ENCODE peak calls at places on chromosomes 4 and X, in five cellular contexts. One of them, this sample, is unnamed.

GRCh38 chr4:174828845-174829701 is at the start of gene GLRA3:
- DNase-seq in A549: peak
- DNase-seq in psoas muscle: peak
- DNase-seq in heart left ventricle: peak
- DNase-seq in HCT116: no peak
- DNase-seq in this sample: no peak

GRCh38 chr4:150579591-150580234 is 2.2 kb upstream of the MAB21L2 start:
- DNase-seq in HCT116: no peak
- DNase-seq in A549: no peak
- DNase-seq in psoas muscle: peak
- DNase-seq in heart left ventricle: peak
- DNase-seq in this sample: no peak

GRCh38 chr4:24104173-24104572 is 214.3 kb upstream of the PPARGC1A start:
- DNase-seq in heart left ventricle: peak
- DNase-seq in HCT116: no peak
- DNase-seq in psoas muscle: no peak
- DNase-seq in A549: no peak
- DNase-seq in this sample: no peak

GRCh38 chrX:78237127-78237526 is 90.3 kb downstream of the CYSLTR1 start:
- DNase-seq in A549: no peak
- DNase-seq in HCT116: no peak
- DNase-seq in heart left ventricle: no peak
- DNase-seq in psoas muscle: no peak
- DNase-seq in this sample: no peak

GRCh38 chrX:3715921-3716320 is 2.5 kb upstream of the PRKX start:
- DNase-seq in psoas muscle: no peak
- DNase-seq in A549: no peak
- DNase-seq in HCT116: no peak
- DNase-seq in heart left ventricle: no peak
- DNase-seq in this sample: no peak

GRCh38 chr4:56051710-56052075 is 102.9 kb downstream of the CEP135 start:
- DNase-seq in psoas muscle: no peak
- DNase-seq in A549: no peak
- DNase-seq in heart left ventricle: no peak
- DNase-seq in HCT116: no peak
- DNase-seq in this sample: no peak

GRCh38 chr4:47839259-47839658 is 1.4 kb upstream of the CORIN start:
- DNase-seq in psoas muscle: no peak
- DNase-seq in heart left ventricle: peak
- DNase-seq in A549: peak
- DNase-seq in HCT116: no peak
- DNase-seq in this sample: no peak

GRCh38 chrX:148573119-148573518 is 72.7 kb downstream of the AFF2 start:
- DNase-seq in A549: no peak
- DNase-seq in heart left ventricle: no peak
- DNase-seq in psoas muscle: no peak
- DNase-seq in HCT116: no peak
- DNase-seq in this sample: no peak

GRCh38 chr4:27692098-27692679 is 831.5 kb downstream of the STIM2 start:
- DNase-seq in psoas muscle: no peak
- DNase-seq in heart left ventricle: no peak
- DNase-seq in HCT116: peak
- DNase-seq in A549: peak
- DNase-seq in this sample: no peak

GRCh38 chr4:87819281-87819919 is 13.4 kb upstream of the MEPE start:
- DNase-seq in psoas muscle: no peak
- DNase-seq in HCT116: no peak
- DNase-seq in A549: peak
- DNase-seq in heart left ventricle: no peak
- DNase-seq in this sample: no peak

GRCh38 chr4:140176735-140177134 is 22.8 kb upstream of the MAML3 start:
- DNase-seq in HCT116: no peak
- DNase-seq in A549: no peak
- DNase-seq in psoas muscle: no peak
- DNase-seq in heart left ventricle: no peak
- DNase-seq in this sample: no peak

DNA sequence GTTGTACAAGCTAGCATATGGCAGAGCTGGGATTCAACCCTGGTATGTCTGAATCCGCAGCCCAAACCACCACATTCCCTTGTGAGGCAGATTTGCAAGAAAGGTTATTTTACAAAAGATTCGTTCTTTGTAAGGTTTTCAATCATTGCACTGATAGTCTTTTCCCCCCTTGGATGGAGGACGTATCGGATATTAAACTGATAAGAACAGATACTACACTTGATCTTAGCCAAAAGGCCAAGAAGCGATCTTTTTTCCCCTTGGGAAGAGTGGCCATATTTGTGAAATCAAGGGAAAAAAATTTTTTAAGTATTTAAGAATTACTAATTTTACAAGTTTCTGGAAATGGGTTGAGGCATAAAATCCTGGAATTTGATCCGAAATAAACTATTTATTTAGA is 34.4 kb upstream of the MSMO1 start:
- DNase-seq in HCT116: no peak
- DNase-seq in psoas muscle: no peak
- DNase-seq in heart left ventricle: no peak
- DNase-seq in A549: no peak
- DNase-seq in this sample: no peak
- H3K27ac ChIP-seq in HCT116: no peak
- H3K27ac ChIP-seq in psoas muscle: no peak
- H3K27ac ChIP-seq in heart left ventricle: no peak
- H3K27ac ChIP-seq in A549: no peak
- H3K27ac ChIP-seq in this sample: no peak

DNA sequence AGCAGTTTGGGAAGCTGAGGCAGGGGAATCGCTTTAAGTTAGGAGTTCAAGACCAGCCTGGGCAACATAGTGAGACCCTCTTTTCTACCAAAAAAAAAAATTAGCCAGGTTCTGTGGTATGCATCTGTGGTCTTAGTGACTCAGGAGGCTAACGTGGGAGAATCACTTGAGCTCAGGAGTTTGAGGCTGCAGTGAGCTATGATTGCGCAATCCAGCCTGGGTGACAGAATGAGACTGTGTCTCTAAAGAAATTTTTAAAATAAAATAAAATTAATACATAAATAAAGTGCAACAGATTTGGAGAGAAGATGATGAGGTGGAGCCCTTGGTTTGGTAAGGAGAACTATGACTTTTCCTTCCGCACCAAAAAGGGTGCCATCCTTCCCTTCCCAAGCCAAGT is 436.9 kb downstream of the NLGN4X start:
- DNase-seq in heart left ventricle: no peak
- DNase-seq in psoas muscle: no peak
- DNase-seq in HCT116: no peak
- DNase-seq in A549: no peak
- DNase-seq in this sample: no peak
- H3K27ac ChIP-seq in heart left ventricle: no peak
- H3K27ac ChIP-seq in psoas muscle: no peak
- H3K27ac ChIP-seq in HCT116: no peak
- H3K27ac ChIP-seq in A549: no peak
- H3K27ac ChIP-seq in this sample: no peak

GRCh38 chr4:98706200-98706813 is 47.9 kb upstream of the TSPAN5 start:
- DNase-seq in heart left ventricle: no peak
- DNase-seq in psoas muscle: no peak
- DNase-seq in HCT116: no peak
- DNase-seq in A549: no peak
- DNase-seq in this sample: no peak

GRCh38 chr4:98700630-98701029 is 42.2 kb upstream of the TSPAN5 start:
- DNase-seq in HCT116: no peak
- DNase-seq in psoas muscle: no peak
- DNase-seq in A549: no peak
- DNase-seq in heart left ventricle: no peak
- DNase-seq in this sample: no peak
- H3K27ac ChIP-seq in HCT116: no peak
- H3K27ac ChIP-seq in psoas muscle: no peak
- H3K27ac ChIP-seq in A549: no peak
- H3K27ac ChIP-seq in heart left ventricle: no peak
- H3K27ac ChIP-seq in this sample: no peak

GRCh38 chr4:52643190-52643589 is 15.9 kb downstream of the USP46 start:
- DNase-seq in HCT116: no peak
- DNase-seq in A549: no peak
- DNase-seq in psoas muscle: no peak
- DNase-seq in heart left ventricle: no peak
- DNase-seq in this sample: no peak

GRCh38 chr4:52643846-52644245 is 15.3 kb downstream of the USP46 start:
- DNase-seq in A549: no peak
- DNase-seq in psoas muscle: peak
- DNase-seq in heart left ventricle: peak
- DNase-seq in HCT116: peak
- DNase-seq in this sample: peak

GRCh38 chr4:52640808-52641595 is 18.1 kb downstream of the USP46 start:
- DNase-seq in A549: no peak
- DNase-seq in HCT116: peak
- DNase-seq in heart left ventricle: no peak
- DNase-seq in psoas muscle: no peak
- DNase-seq in this sample: no peak

GRCh38 chr4:52638717-52639116 is 20.4 kb downstream of the USP46 start:
- DNase-seq in HCT116: no peak
- DNase-seq in A549: no peak
- DNase-seq in heart left ventricle: no peak
- DNase-seq in psoas muscle: no peak
- DNase-seq in this sample: no peak

DNA sequence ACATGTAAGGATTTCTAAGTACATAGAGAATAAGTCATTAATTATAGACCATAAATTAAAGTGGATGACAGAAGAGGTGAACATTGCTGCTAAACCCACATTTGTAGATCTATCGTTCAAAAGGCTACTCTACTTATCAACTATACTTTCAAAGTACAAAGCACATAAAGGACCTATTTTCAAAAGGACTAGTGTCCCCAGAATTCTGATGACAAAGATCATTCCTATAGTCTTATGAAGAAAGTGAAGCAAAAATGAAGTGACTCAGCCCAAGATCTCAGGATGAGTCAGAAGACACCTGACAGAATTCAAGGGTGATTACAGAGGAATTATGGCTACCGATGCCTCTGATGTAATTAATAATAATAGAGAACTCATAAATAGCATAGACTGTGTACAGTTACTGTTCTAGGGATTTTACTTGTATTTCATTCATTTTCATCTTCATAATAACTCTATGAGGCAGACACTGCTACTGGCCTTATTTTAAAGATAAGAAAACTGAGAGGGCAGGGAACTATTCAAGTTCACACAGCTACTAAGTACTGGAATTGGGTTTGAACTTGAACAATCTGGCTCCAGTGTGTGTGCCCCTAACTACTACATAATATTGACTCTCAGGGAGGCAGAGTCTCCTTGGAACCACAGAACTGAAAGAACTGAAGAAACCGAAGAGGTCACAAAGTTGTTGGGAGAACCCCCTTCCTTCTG is 17.1 kb downstream of the USP46 start:
- DNase-seq in HCT116: peak
- DNase-seq in A549: no peak
- DNase-seq in psoas muscle: no peak
- DNase-seq in heart left ventricle: no peak
- DNase-seq in this sample: no peak
- H3K27ac ChIP-seq in HCT116: peak
- H3K27ac ChIP-seq in A549: no peak
- H3K27ac ChIP-seq in psoas muscle: no peak
- H3K27ac ChIP-seq in heart left ventricle: peak
- H3K27ac ChIP-seq in this sample: no peak

GRCh38 chr4:1907848-1908525 is 36.8 kb downstream of the NSD2 start:
- DNase-seq in psoas muscle: no peak
- DNase-seq in heart left ventricle: no peak
- DNase-seq in HCT116: no peak
- DNase-seq in A549: no peak
- DNase-seq in this sample: no peak
- H3K27ac ChIP-seq in psoas muscle: no peak
- H3K27ac ChIP-seq in heart left ventricle: no peak
- H3K27ac ChIP-seq in HCT116: no peak
- H3K27ac ChIP-seq in A549: no peak
- H3K27ac ChIP-seq in this sample: no peak